ENCODE peak calls at places on chromosomes 5 and 9, in eight cellular contexts. T is vagina, D is A549, V is heart left ventricle, S is stomach, R is H54, Z is uterus, C is NB4. M is an unnamed sample.

GRCh38 chr5:113382736-113383135 is 52.1 kb downstream of the TSSK1B start:
- DNase-seq in C (peak), Z (no peak), T (no peak), V (no peak), R (no peak), S (no peak), D (no peak), M (no peak)

GRCh38 chr9:73093740-73094379 is 57.8 kb upstream of the ANXA1 start:
- DNase-seq in R (no peak), Z (no peak), T (no peak), C (no peak), S (no peak), D (no peak), V (no peak), M (no peak)

GRCh38 chr9:5863092-5863746 is 27.5 kb upstream of the MLANA start:
- DNase-seq in D (no peak), T (no peak), R (no peak), Z (no peak), C (no peak), V (peak), S (peak), M (peak)

GRCh38 chr5:98769006-98769255 is 4.5 kb upstream of the RGMB start:
- DNase-seq in Z (no peak), T (no peak), R (no peak), V (peak), C (no peak), S (peak), D (no peak), M (peak)

GRCh38 chr5:154446183-154447073 is 631 bp downstream of the SAP30L start:
- DNase-seq in V (peak), Z (peak), C (peak), R (peak), D (peak), T (no peak), S (peak), M (peak)

GRCh38 chr5:121870489-121870888 is 18.8 kb downstream of the FTMT start:
- DNase-seq in D (no peak), S (no peak), T (no peak), C (peak), R (no peak), Z (no peak), V (no peak), M (no peak)

GRCh38 chr9:20941177-20941690 is 90.2 kb downstream of the HACD4 start:
- DNase-seq in T (no peak), Z (peak), S (peak), V (peak), R (peak), C (peak), D (peak), M (peak)

GRCh38 chr5:55544341-55544740 is 9.6 kb upstream of the PLPP1 start:
- DNase-seq in V (no peak), T (no peak), Z (no peak), D (no peak), R (no peak), C (no peak), S (no peak), M (no peak)

GRCh38 chr9:123796618-123797484 is 133.1 kb downstream of the DENND1A start:
- DNase-seq in D (no peak), C (no peak), Z (no peak), T (no peak), V (no peak), S (no peak), R (no peak), M (no peak)

GRCh38 chr5:146082798-146083197 is 22.6 kb downstream of the PLAC8L1 start:
- DNase-seq in Z (no peak), C (no peak), D (no peak), S (no peak), T (no peak), R (no peak), V (no peak), M (no peak)

GRCh38 chr9:15513335-15513734 is 2.6 kb upstream of the PSIP1 start:
- DNase-seq in D (peak), V (no peak), S (no peak), C (peak), T (no peak), R (peak), Z (no peak), M (no peak)

GRCh38 chr5:106521701-106522100 is 1149.0 kb downstream of the EFNA5 start:
- DNase-seq in S (no peak), V (no peak), R (peak), T (no peak), Z (no peak), C (no peak), D (peak), M (no peak)

GRCh38 chr5:153672347-153673090 is 182.0 kb downstream of the GRIA1 start:
- DNase-seq in V (no peak), D (no peak), R (no peak), T (no peak), S (no peak), Z (no peak), C (no peak), M (no peak)

GRCh38 chr5:106637275-106637674 is 1033.5 kb downstream of the EFNA5 start:
- DNase-seq in Z (no peak), C (no peak), T (no peak), V (no peak), S (no peak), R (no peak), D (no peak), M (no peak)

GRCh38 chr5:150209020-150209635 is 19.3 kb downstream of the SLC6A7 start:
- DNase-seq in R (peak), T (no peak), D (no peak), Z (no peak), S (no peak), C (peak), V (no peak), M (peak)

GRCh38 chr5:56409331-56410190 is 176.4 kb upstream of the ANKRD55 start:
- DNase-seq in S (peak), V (no peak), Z (no peak), C (peak), R (peak), D (peak), T (no peak), M (no peak)

GRCh38 chr9:24698864-24699518 is 153.3 kb upstream of the IZUMO3 start:
- DNase-seq in Z (no peak), T (no peak), R (no peak), D (no peak), S (no peak), C (no peak), V (no peak), M (no peak)

GRCh38 chr5:17213938-17214337 is 3.5 kb upstream of the BASP1 start:
- DNase-seq in Z (no peak), S (no peak), V (no peak), C (no peak), T (no peak), R (no peak), D (no peak), M (no peak)

GRCh38 chr9:22203371-22204138 is 194.4 kb upstream of the CDKN2B start:
- DNase-seq in Z (no peak), S (no peak), V (no peak), C (no peak), D (no peak), T (no peak), R (no peak), M (no peak)

GRCh38 chr9:129328357-129329103 is 150.5 kb upstream of the IER5L start:
- DNase-seq in V (peak), R (no peak), C (peak), D (no peak), T (no peak), Z (no peak), S (no peak), M (no peak)

GRCh38 chr9:237141-237857 is 22.6 kb downstream of the DOCK8 start:
- DNase-seq in C (no peak), Z (no peak), S (no peak), T (no peak), D (no peak), V (no peak), R (no peak), M (no peak)

GRCh38 chr5:99141534-99142135 is 212.8 kb upstream of the CHD1 start:
- DNase-seq in R (peak), S (no peak), Z (peak), C (no peak), D (no peak), T (no peak), V (no peak), M (no peak)

GRCh38 chr5:175321927-175322532 is 122.0 kb downstream of the DRD1 start:
- DNase-seq in S (no peak), C (peak), Z (no peak), D (peak), V (no peak), R (no peak), T (no peak), M (no peak)

GRCh38 chr9:703392-703791 is 138.1 kb upstream of the DMRT1 start:
- DNase-seq in C (no peak), R (no peak), S (no peak), Z (no peak), V (no peak), T (no peak), D (no peak), M (no peak)

GRCh38 chr9:94818196-94818541 is 91.7 kb downstream of the AOPEP start:
- DNase-seq in D (no peak), S (no peak), C (no peak), T (no peak), V (no peak), Z (no peak), R (no peak), M (no peak)

GRCh38 chr9:109908459-109909390 is 128.7 kb downstream of the PALM2AKAP2 start:
- DNase-seq in C (no peak), V (no peak), Z (no peak), D (no peak), S (no peak), R (no peak), T (no peak), M (no peak)

GRCh38 chr9:114861922-114862605 is 56.2 kb upstream of the TNFSF15 start:
- DNase-seq in S (no peak), R (no peak), Z (no peak), V (no peak), D (no peak), T (no peak), C (no peak), M (no peak)

GRCh38 chr9:13665418-13666066 is 386.1 kb upstream of the MPDZ start:
- DNase-seq in D (no peak), T (no peak), S (no peak), C (peak), V (no peak), R (peak), Z (no peak), M (no peak)

GRCh38 chr9:114806571-114806970 is 732 bp upstream of the TNFSF15 start:
- DNase-seq in V (no peak), R (no peak), Z (no peak), D (no peak), S (no peak), C (no peak), T (no peak), M (no peak)

GRCh38 chr5:120655828-120656435 is 191.8 kb downstream of the PRR16 start:
- DNase-seq in C (peak), S (peak), D (peak), T (no peak), R (no peak), V (no peak), Z (no peak), M (peak)

GRCh38 chr5:154479944-154480750 is 2.1 kb upstream of the HAND1 start:
- DNase-seq in C (no peak), Z (no peak), V (no peak), S (no peak), T (no peak), R (no peak), D (no peak), M (no peak)

GRCh38 chr9:96559339-96559943 is 60.2 kb downstream of the CDC14B start:
- DNase-seq in T (no peak), V (no peak), S (no peak), D (no peak), C (no peak), R (no peak), Z (no peak), M (no peak)
- TF ChIP-seq POLR2A in T (no peak), V (no peak), S (no peak), D (no peak), C (no peak), R (no peak), Z (no peak), M (no peak)

DNA sequence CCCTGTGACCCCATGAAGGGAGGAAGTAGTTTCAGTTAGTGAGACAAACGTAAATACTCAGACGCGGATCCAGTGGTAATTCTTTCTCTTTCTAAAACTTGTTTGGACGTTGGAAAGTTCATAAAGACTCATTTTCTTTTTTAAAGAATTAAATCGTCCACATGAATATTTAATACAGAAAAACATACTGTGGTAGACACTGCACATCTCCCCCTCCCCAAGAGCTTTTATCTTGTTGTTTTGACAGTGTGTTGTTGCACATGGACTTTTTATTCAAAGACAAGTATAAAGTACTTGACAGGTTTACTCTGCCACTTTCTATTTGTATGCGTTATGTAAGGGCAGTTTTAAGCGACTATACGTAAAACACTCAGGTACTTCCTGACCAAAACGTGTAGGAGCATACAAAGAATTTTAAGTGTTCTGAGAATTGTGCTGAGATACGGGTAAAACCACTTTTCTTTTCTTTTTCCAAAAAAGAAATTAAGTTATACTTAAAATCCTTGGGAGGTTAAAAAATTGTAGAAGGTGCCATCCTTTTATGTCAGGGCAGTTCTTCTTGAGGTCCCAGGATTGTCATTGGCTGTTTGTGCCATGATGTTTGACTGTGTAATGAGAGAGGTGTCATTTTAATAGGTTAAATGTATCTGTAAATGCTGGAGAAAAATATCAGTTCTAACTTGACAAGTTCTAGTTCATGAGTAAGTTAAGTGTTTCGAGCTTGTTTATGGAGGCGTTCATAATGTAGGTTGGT is 1.3 kb downstream of the NIPBL start:
- DNase-seq in V (no peak), D (peak), T (no peak), S (no peak), Z (no peak), C (peak), R (no peak), M (no peak)
- TF ChIP-seq POLR2A in V (no peak), D (no peak), T (no peak), S (no peak), Z (no peak), C (no peak), R (no peak), M (no peak)

GRCh38 chr5:78359831-78360673 is at the start of gene SCAMP1:
- DNase-seq in R (peak), C (peak), V (peak), S (peak), T (peak), Z (peak), D (peak), M (peak)
- TF ChIP-seq POLR2A in R (peak), C (peak), V (peak), S (no peak), T (no peak), Z (peak), D (peak), M (peak)

DNA sequence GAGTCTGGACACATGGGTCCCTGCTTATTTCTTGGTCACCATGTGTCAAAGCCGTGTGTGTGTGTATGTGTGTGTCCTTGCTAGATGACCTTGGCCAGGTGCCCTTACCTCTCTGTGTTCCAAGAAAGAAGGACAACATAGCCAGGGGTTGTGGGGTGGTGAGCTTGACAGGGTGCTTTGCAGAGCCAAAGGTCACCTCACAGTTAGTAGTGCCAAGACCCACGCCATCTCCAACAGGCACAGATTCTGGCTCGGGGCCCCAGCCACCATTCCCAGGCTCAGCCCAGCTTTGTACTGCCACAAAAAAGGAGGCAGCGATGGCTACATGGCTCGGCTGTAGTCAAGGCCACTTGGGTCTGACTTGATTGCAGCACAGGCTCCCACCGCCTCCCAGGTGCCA is 39.5 kb downstream of the CXXC5 start:
- DNase-seq in Z (no peak), T (no peak), V (no peak), D (no peak), S (peak), R (no peak), C (no peak), M (peak)
- TF ChIP-seq POLR2A in Z (no peak), T (no peak), V (no peak), D (no peak), S (no peak), R (no peak), C (no peak), M (no peak)

DNA sequence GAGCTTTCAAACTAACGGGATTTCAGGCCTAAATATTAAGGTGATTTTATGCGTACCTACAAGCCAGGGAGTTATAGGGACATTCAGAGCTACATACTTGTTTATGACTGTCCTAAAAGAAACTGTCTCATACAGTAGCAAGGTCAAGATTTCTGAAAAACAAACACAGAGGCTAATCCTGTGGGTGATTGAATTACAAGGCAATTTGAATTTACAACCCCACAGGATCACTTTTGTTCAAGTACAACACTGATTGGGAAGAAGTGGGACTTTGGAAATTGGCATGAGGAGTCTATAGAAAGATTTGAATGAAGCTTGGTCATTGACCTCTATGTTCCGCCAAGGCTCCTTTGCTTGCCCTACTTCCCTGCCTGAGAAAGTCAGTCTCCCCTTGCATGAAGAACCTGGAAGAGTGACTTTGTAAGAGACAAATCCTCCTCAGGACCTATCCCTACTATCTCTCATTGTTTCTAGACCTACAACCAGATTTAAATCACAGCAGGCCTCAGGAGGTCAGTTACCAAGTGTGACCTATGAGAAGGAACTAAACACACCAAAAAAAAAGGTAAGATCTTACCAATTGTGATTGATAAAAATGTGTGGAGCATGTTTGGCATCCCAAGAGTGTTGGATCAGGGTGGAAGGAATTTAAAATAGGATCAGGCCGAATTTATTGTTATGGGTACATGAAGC is 38.4 kb upstream of the CDC42SE2 start:
- DNase-seq in R (no peak), Z (no peak), S (no peak), T (no peak), V (no peak), C (no peak), D (no peak), M (no peak)
- TF ChIP-seq POLR2A in R (no peak), Z (no peak), S (no peak), T (no peak), V (no peak), C (no peak), D (no peak), M (no peak)

GRCh38 chr9:98228392-98229089 is 26.9 kb downstream of the TBC1D2 start:
- DNase-seq in R (no peak), D (no peak), C (peak), S (no peak), V (no peak), Z (no peak), T (no peak), M (no peak)
- TF ChIP-seq POLR2A in R (no peak), D (no peak), C (no peak), S (no peak), V (no peak), Z (no peak), T (no peak), M (no peak)

GRCh38 chr9:86947146-86948081 is at the start of gene GAS1:
- DNase-seq in C (peak), V (peak), T (peak), S (peak), D (peak), Z (peak), R (peak), M (peak)
- TF ChIP-seq POLR2A in C (no peak), V (peak), T (no peak), S (no peak), D (no peak), Z (peak), R (no peak), M (peak)

GRCh38 chr9:93039456-93039855 is 19.0 kb upstream of the SUSD3 start:
- DNase-seq in S (no peak), T (no peak), Z (no peak), R (no peak), V (no peak), D (no peak), C (no peak), M (no peak)
- TF ChIP-seq POLR2A in S (no peak), T (no peak), Z (no peak), R (no peak), V (no peak), D (no peak), C (no peak), M (no peak)

GRCh38 chr9:121372239-121372562 is 2.2 kb upstream of the STOM start:
- DNase-seq in Z (no peak), V (no peak), D (no peak), R (no peak), C (no peak), S (no peak), T (no peak), M (peak)

GRCh38 chr9:121369595-121370265 is at the start of gene STOM:
- DNase-seq in T (peak), V (peak), R (peak), Z (peak), S (peak), D (peak), C (no peak), M (peak)

GRCh38 chr9:121371495-121371911 is 1.5 kb upstream of the STOM start:
- DNase-seq in R (no peak), Z (no peak), S (no peak), C (no peak), T (no peak), D (no peak), V (no peak), M (no peak)

GRCh38 chr9:121373401-121373769 is 3.3 kb upstream of the STOM start:
- DNase-seq in C (no peak), D (no peak), Z (no peak), V (no peak), S (no peak), T (no peak), R (no peak), M (no peak)

GRCh38 chr9:121372563-121373400 is 2.7 kb upstream of the STOM start:
- DNase-seq in S (peak), Z (peak), C (no peak), V (no peak), D (no peak), R (no peak), T (no peak), M (peak)
- TF ChIP-seq POLR2A in S (no peak), Z (no peak), C (no peak), V (no peak), D (no peak), R (no peak), T (no peak), M (no peak)

M was measured in body of pancreas.